ENCODE peak calls at places on chromosomes 6 and 20, in five cellular contexts. One of them, this sample, is unnamed.

GRCh38 chr20:35291654-35292503 is at the start of gene FAM83C:
- DNase-seq in SK-N-SH: no peak
- DNase-seq in A549: no peak
- DNase-seq in CD8-positive, alpha-beta T cell: no peak
- DNase-seq in spleen: no peak
- DNase-seq in this sample: no peak

GRCh38 chr6:42279144-42279781 is 61.6 kb upstream of the MRPS10 start:
- DNase-seq in CD8-positive, alpha-beta T cell: peak; percentile 74
- DNase-seq in A549: peak; percentile 18
- DNase-seq in spleen: peak; percentile 85
- DNase-seq in SK-N-SH: no peak
- DNase-seq in this sample: no peak

GRCh38 chr6:35218021-35218420 is 4.3 kb downstream of the SCUBE3 start:
- DNase-seq in SK-N-SH: no peak
- DNase-seq in A549: no peak
- DNase-seq in spleen: no peak
- DNase-seq in CD8-positive, alpha-beta T cell: no peak
- DNase-seq in this sample: no peak

GRCh38 chr6:20236344-20236743 is 24.1 kb upstream of the MBOAT1 start:
- DNase-seq in CD8-positive, alpha-beta T cell: no peak
- DNase-seq in A549: no peak
- DNase-seq in SK-N-SH: no peak
- DNase-seq in spleen: no peak
- DNase-seq in this sample: no peak

GRCh38 chr20:24647713-24648112 is 178.3 kb downstream of the SYNDIG1 start:
- DNase-seq in A549: no peak
- DNase-seq in spleen: peak; percentile 6
- DNase-seq in CD8-positive, alpha-beta T cell: no peak
- DNase-seq in SK-N-SH: no peak
- DNase-seq in this sample: no peak

GRCh38 chr6:28910901-28911680 is 12.7 kb downstream of the TRIM27 start:
- DNase-seq in SK-N-SH: no peak
- DNase-seq in CD8-positive, alpha-beta T cell: no peak
- DNase-seq in spleen: no peak
- DNase-seq in A549: no peak
- DNase-seq in this sample: no peak

GRCh38 chr6:149942461-149942829 is 631 bp downstream of the ULBP2 start:
- DNase-seq in spleen: no peak
- DNase-seq in SK-N-SH: no peak
- DNase-seq in CD8-positive, alpha-beta T cell: peak; percentile 52
- DNase-seq in A549: no peak
- DNase-seq in this sample: no peak

GRCh38 chr6:46290916-46291633 is 120.3 kb upstream of the ENPP5 start:
- DNase-seq in CD8-positive, alpha-beta T cell: no peak
- DNase-seq in spleen: no peak
- DNase-seq in SK-N-SH: no peak
- DNase-seq in A549: no peak
- DNase-seq in this sample: no peak

GRCh38 chr6:19866900-19867627 is 29.9 kb downstream of the ID4 start:
- DNase-seq in CD8-positive, alpha-beta T cell: no peak
- DNase-seq in spleen: no peak
- DNase-seq in A549: no peak
- DNase-seq in SK-N-SH: no peak
- DNase-seq in this sample: no peak

GRCh38 chr6:34391023-34391485 is 1.4 kb downstream of the NUDT3 start:
- DNase-seq in A549: peak; percentile 52
- DNase-seq in spleen: peak; percentile 45
- DNase-seq in CD8-positive, alpha-beta T cell: no peak
- DNase-seq in SK-N-SH: peak; percentile 37
- DNase-seq in this sample: no peak

GRCh38 chr20:48150568-48150967 is 365.3 kb upstream of the SULF2 start:
- DNase-seq in CD8-positive, alpha-beta T cell: no peak
- DNase-seq in SK-N-SH: no peak
- DNase-seq in spleen: no peak
- DNase-seq in A549: no peak
- DNase-seq in this sample: no peak

GRCh38 chr6:84652356-84653026 is 111.9 kb downstream of the TBX18 start:
- DNase-seq in A549: peak; percentile 27
- DNase-seq in SK-N-SH: no peak
- DNase-seq in spleen: no peak
- DNase-seq in CD8-positive, alpha-beta T cell: no peak
- DNase-seq in this sample: no peak

GRCh38 chr20:59705651-59706101 is 101.3 kb downstream of the PHACTR3 start:
- DNase-seq in A549: no peak
- DNase-seq in SK-N-SH: no peak
- DNase-seq in CD8-positive, alpha-beta T cell: no peak
- DNase-seq in spleen: no peak
- DNase-seq in this sample: no peak

GRCh38 chr20:59706106-59706693 is 101.9 kb downstream of the PHACTR3 start:
- DNase-seq in spleen: no peak
- DNase-seq in A549: no peak
- DNase-seq in CD8-positive, alpha-beta T cell: no peak
- DNase-seq in SK-N-SH: no peak
- DNase-seq in this sample: no peak

GRCh38 chr20:59708326-59708725 is 104.0 kb downstream of the PHACTR3 start:
- DNase-seq in A549: no peak
- DNase-seq in CD8-positive, alpha-beta T cell: no peak
- DNase-seq in SK-N-SH: no peak
- DNase-seq in spleen: no peak
- DNase-seq in this sample: no peak

DNA sequence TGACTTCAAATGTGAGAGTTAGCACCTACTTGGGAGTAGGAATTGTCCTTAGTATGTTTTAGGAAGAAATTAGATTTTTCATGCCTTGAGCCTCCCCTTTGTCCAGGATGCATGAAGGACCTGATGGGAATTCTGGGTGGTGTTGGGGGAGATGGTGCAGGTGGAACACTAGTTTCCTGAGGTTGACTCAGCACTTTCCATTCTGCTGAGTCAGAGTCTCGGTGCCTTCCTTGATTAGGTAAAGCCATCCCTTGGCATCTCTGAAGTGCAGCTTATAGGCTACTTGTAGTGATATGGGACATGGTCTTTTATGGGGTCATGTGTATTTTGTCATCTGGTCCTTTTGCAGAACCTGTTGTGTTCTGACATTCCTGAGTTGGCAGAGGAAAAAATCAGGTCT is 105.3 kb downstream of the PHACTR3 start:
- DNase-seq in SK-N-SH: no peak
- DNase-seq in spleen: no peak
- DNase-seq in CD8-positive, alpha-beta T cell: no peak
- DNase-seq in A549: no peak
- DNase-seq in this sample: no peak
- H3K9me3 ChIP-seq in SK-N-SH: no peaks in the 10 kb centered on the region
- H3K9me3 ChIP-seq in spleen: peaks cover 16% of the 10 kb centered on the region
- H3K9me3 ChIP-seq in CD8-positive, alpha-beta T cell: no peaks in the 10 kb centered on the region
- H3K9me3 ChIP-seq in A549: peaks cover 3% of the 10 kb centered on the region
- H3K9me3 ChIP-seq in this sample: no peaks in the 10 kb centered on the region

DNA sequence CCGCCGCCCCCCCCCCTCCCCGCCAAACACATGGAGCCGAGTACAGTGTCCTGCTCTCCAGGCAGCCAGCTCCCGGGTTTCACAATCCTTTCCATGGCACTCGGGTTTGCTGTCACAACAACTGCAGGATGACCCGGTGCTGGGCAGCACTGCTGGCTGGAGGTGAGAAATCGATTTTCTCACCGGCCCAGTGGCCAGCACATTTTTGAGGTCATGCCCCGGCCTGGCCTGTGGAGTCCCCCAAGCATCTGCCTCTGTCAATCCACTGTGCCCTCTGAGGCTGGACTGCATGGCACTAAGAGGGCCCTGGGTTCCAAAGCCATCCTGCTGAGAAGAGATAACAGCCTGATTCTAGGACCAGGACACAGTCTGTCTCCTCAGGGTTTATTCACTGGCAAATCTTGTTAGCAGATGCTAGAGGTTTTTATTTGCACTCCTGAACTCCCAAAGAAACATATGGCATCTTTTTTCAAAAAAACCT is 129.5 kb downstream of the NFATC2 start:
- DNase-seq in CD8-positive, alpha-beta T cell: no peak
- DNase-seq in A549: no peak
- DNase-seq in spleen: no peak
- DNase-seq in SK-N-SH: peak; percentile 84
- DNase-seq in this sample: no peak
- H3K9me3 ChIP-seq in CD8-positive, alpha-beta T cell: no peaks in the 10 kb centered on the region
- H3K9me3 ChIP-seq in A549: no peaks in the 10 kb centered on the region
- H3K9me3 ChIP-seq in spleen: no peaks in the 10 kb centered on the region
- H3K9me3 ChIP-seq in SK-N-SH: no peaks in the 10 kb centered on the region
- H3K9me3 ChIP-seq in this sample: no peaks in the 10 kb centered on the region

GRCh38 chr20:4819901-4820300 is 98.2 kb downstream of the PRND start:
- DNase-seq in SK-N-SH: no peak
- DNase-seq in spleen: no peak
- DNase-seq in A549: no peak
- DNase-seq in CD8-positive, alpha-beta T cell: no peak
- DNase-seq in this sample: no peak
- H3K9me3 ChIP-seq in SK-N-SH: no peaks in the 10 kb centered on the region
- H3K9me3 ChIP-seq in spleen: no peaks in the 10 kb centered on the region
- H3K9me3 ChIP-seq in A549: no peaks in the 10 kb centered on the region
- H3K9me3 ChIP-seq in CD8-positive, alpha-beta T cell: no peaks in the 10 kb centered on the region
- H3K9me3 ChIP-seq in this sample: no peaks in the 10 kb centered on the region

GRCh38 chr6:23568292-23568691 is 557.7 kb upstream of the NRSN1 start:
- DNase-seq in CD8-positive, alpha-beta T cell: no peak
- DNase-seq in spleen: no peak
- DNase-seq in A549: no peak
- DNase-seq in SK-N-SH: no peak
- DNase-seq in this sample: no peak

GRCh38 chr6:23562554-23562953 is 563.5 kb upstream of the NRSN1 start:
- DNase-seq in SK-N-SH: no peak
- DNase-seq in A549: no peak
- DNase-seq in CD8-positive, alpha-beta T cell: no peak
- DNase-seq in spleen: no peak
- DNase-seq in this sample: no peak

GRCh38 chr6:23561732-23562131 is 564.3 kb upstream of the NRSN1 start:
- DNase-seq in A549: no peak
- DNase-seq in CD8-positive, alpha-beta T cell: no peak
- DNase-seq in spleen: no peak
- DNase-seq in SK-N-SH: no peak
- DNase-seq in this sample: no peak

GRCh38 chr6:23559587-23560343 is 566.2 kb upstream of the NRSN1 start:
- DNase-seq in SK-N-SH: no peak
- DNase-seq in A549: no peak
- DNase-seq in spleen: no peak
- DNase-seq in CD8-positive, alpha-beta T cell: no peak
- DNase-seq in this sample: no peak

DNA sequence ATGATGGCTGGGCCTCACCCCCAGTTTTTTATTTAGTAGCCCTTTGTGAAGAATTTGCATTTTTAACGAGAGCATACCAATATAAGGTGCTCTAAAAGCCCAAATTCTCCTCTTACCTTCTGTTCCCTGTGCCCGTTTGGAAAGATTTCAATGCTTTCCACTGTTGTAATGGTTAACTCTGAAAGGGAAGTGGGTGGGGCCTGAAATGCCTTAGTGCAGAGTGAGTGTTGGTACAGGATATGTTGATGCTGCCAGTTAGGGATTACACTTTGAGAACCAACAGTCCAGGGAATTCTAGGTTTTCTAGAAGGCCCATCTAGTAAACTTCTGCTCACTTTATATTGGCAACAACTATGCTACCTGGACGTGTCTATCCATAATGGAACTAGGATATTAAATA is 562.7 kb upstream of the NRSN1 start:
- DNase-seq in spleen: no peak
- DNase-seq in A549: no peak
- DNase-seq in SK-N-SH: no peak
- DNase-seq in CD8-positive, alpha-beta T cell: no peak
- DNase-seq in this sample: no peak
- H3K9me3 ChIP-seq in spleen: peaks cover 25% of the 10 kb centered on the region
- H3K9me3 ChIP-seq in A549: no peaks in the 10 kb centered on the region
- H3K9me3 ChIP-seq in SK-N-SH: no peaks in the 10 kb centered on the region
- H3K9me3 ChIP-seq in CD8-positive, alpha-beta T cell: no peaks in the 10 kb centered on the region
- H3K9me3 ChIP-seq in this sample: no peaks in the 10 kb centered on the region

GRCh38 chr20:44532248-44532980 is 10.5 kb upstream of the SERINC3 start:
- DNase-seq in CD8-positive, alpha-beta T cell: no peak
- DNase-seq in A549: no peak
- DNase-seq in spleen: no peak
- DNase-seq in SK-N-SH: no peak
- DNase-seq in this sample: no peak

GRCh38 chr20:44528309-44528708 is 6.4 kb upstream of the SERINC3 start:
- DNase-seq in A549: no peak
- DNase-seq in spleen: no peak
- DNase-seq in SK-N-SH: no peak
- DNase-seq in CD8-positive, alpha-beta T cell: no peak
- DNase-seq in this sample: no peak

GRCh38 chr20:44536139-44536538 is 14.3 kb upstream of the SERINC3 start:
- DNase-seq in CD8-positive, alpha-beta T cell: no peak
- DNase-seq in SK-N-SH: no peak
- DNase-seq in spleen: no peak
- DNase-seq in A549: no peak
- DNase-seq in this sample: no peak

GRCh38 chr20:44533928-44534327 is 12.1 kb upstream of the SERINC3 start:
- DNase-seq in spleen: no peak
- DNase-seq in CD8-positive, alpha-beta T cell: no peak
- DNase-seq in A549: no peak
- DNase-seq in SK-N-SH: no peak
- DNase-seq in this sample: no peak

GRCh38 chr20:44532981-44533331 is 11.1 kb upstream of the SERINC3 start:
- DNase-seq in A549: no peak
- DNase-seq in CD8-positive, alpha-beta T cell: no peak
- DNase-seq in SK-N-SH: no peak
- DNase-seq in spleen: no peak
- DNase-seq in this sample: peak; percentile 32
- H3K9me3 ChIP-seq in A549: no peaks in the 10 kb centered on the region
- H3K9me3 ChIP-seq in CD8-positive, alpha-beta T cell: no peaks in the 10 kb centered on the region
- H3K9me3 ChIP-seq in SK-N-SH: no peaks in the 10 kb centered on the region
- H3K9me3 ChIP-seq in spleen: no peaks in the 10 kb centered on the region
- H3K9me3 ChIP-seq in this sample: no peaks in the 10 kb centered on the region

GRCh38 chr6:160450849-160451248 is 102.7 kb downstream of the SLC22A3 start:
- DNase-seq in SK-N-SH: no peak
- DNase-seq in CD8-positive, alpha-beta T cell: no peak
- DNase-seq in spleen: no peak
- DNase-seq in A549: no peak
- DNase-seq in this sample: no peak
- H3K9me3 ChIP-seq in SK-N-SH: no peaks in the 10 kb centered on the region
- H3K9me3 ChIP-seq in CD8-positive, alpha-beta T cell: no peaks in the 10 kb centered on the region
- H3K9me3 ChIP-seq in spleen: peaks cover 11% of the 10 kb centered on the region
- H3K9me3 ChIP-seq in A549: no peaks in the 10 kb centered on the region
- H3K9me3 ChIP-seq in this sample: no peaks in the 10 kb centered on the region

GRCh38 chr20:199996-200395 is 10.5 kb upstream of the DEFB128 start:
- DNase-seq in CD8-positive, alpha-beta T cell: no peak
- DNase-seq in SK-N-SH: no peak
- DNase-seq in spleen: no peak
- DNase-seq in A549: no peak
- DNase-seq in this sample: no peak
- H3K9me3 ChIP-seq in CD8-positive, alpha-beta T cell: no peaks in the 10 kb centered on the region
- H3K9me3 ChIP-seq in SK-N-SH: no peaks in the 10 kb centered on the region
- H3K9me3 ChIP-seq in spleen: no peaks in the 10 kb centered on the region
- H3K9me3 ChIP-seq in A549: no peaks in the 10 kb centered on the region
- H3K9me3 ChIP-seq in this sample: no peaks in the 10 kb centered on the region

This sample was measured in naive thymus-derived CD4-positive, alpha-beta T cell.